ENCODE peak calls at places on chromosomes 11 and 22, in eight cellular contexts. E, O, L, Z, C, G, V and Q are unnamed samples. For H3K4me1, the result is how much of the 10 kb centered on the place peaks cover.

GRCh38 chr11:23398052-23398451 is 537.8 kb upstream of the CCDC179 start:
- DNase-seq in E (no peak), O (no peak), L (no peak), Z (no peak), C (no peak), G (no peak), V (no peak), Q (no peak)

GRCh38 chr11:12981879-12982531 is 27.1 kb upstream of the RASSF10 start:
- DNase-seq in E (no peak), O (no peak), L (no peak), Z (no peak), C (no peak), G (no peak), V (peak), Q (no peak)

GRCh38 chr11:66720223-66720898 is 8.7 kb downstream of the SPTBN2 start:
- DNase-seq in E (no peak), O (peak), L (peak), Z (no peak), C (peak), G (peak), V (peak), Q (no peak)

GRCh38 chr11:9906043-9906791 is 242.3 kb downstream of the SWAP70 start:
- DNase-seq in E (no peak), O (no peak), L (no peak), Z (no peak), C (peak), G (peak), V (peak), Q (no peak)

GRCh38 chr11:12249590-12250260 is 127.6 kb upstream of the PARVA start:
- DNase-seq in E (no peak), O (peak), L (peak), Z (no peak), C (no peak), G (no peak), V (no peak), Q (no peak)

GRCh38 chr11:31855466-31855865 is 44.3 kb upstream of the PAX6 start:
- DNase-seq in E (no peak), O (no peak), L (no peak), Z (no peak), C (no peak), G (no peak), V (no peak), Q (no peak)

GRCh38 chr22:23598805-23599518 is 18.9 kb upstream of the IGLL1 start:
- DNase-seq in E (no peak), O (no peak), L (no peak), Z (no peak), C (no peak), G (no peak), V (no peak), Q (no peak)

GRCh38 chr22:35443790-35444684 is 44.1 kb downstream of the MCM5 start:
- DNase-seq in E (no peak), O (no peak), L (no peak), Z (no peak), C (no peak), G (no peak), V (no peak), Q (no peak)

GRCh38 chr11:3153291-3153861 is 11.7 kb downstream of the OSBPL5 start:
- DNase-seq in E (peak), O (peak), L (no peak), Z (peak), C (no peak), G (no peak), V (peak), Q (no peak)

GRCh38 chr11:45238724-45239123 is 47.4 kb downstream of the SYT13 start:
- DNase-seq in E (no peak), O (no peak), L (no peak), Z (no peak), C (peak), G (no peak), V (peak), Q (no peak)

GRCh38 chr11:125343086-125343731 is 152.9 kb downstream of the FEZ1 start:
- DNase-seq in E (no peak), O (no peak), L (no peak), Z (no peak), C (no peak), G (no peak), V (no peak), Q (no peak)

GRCh38 chr11:125344846-125345705 is 151.0 kb downstream of the FEZ1 start:
- DNase-seq in E (no peak), O (no peak), L (no peak), Z (no peak), C (no peak), G (no peak), V (no peak), Q (no peak)

GRCh38 chr11:125342281-125342980 is 153.6 kb downstream of the FEZ1 start:
- DNase-seq in E (no peak), O (no peak), L (no peak), Z (no peak), C (no peak), G (no peak), V (no peak), Q (no peak)

GRCh38 chr11:125341676-125342075 is 154.4 kb downstream of the FEZ1 start:
- DNase-seq in E (no peak), O (no peak), L (no peak), Z (no peak), C (no peak), G (no peak), V (no peak), Q (no peak)

GRCh38 chr11:125343732-125344131 is 152.3 kb downstream of the FEZ1 start:
- DNase-seq in E (no peak), O (no peak), L (no peak), Z (no peak), C (no peak), G (no peak), V (peak), Q (no peak)
- H3K4me1 ChIP-seq in E (under half), O (under half), L (under half), Z (under half), C (under half), G (under half), V (under half), Q (under half)

DNA sequence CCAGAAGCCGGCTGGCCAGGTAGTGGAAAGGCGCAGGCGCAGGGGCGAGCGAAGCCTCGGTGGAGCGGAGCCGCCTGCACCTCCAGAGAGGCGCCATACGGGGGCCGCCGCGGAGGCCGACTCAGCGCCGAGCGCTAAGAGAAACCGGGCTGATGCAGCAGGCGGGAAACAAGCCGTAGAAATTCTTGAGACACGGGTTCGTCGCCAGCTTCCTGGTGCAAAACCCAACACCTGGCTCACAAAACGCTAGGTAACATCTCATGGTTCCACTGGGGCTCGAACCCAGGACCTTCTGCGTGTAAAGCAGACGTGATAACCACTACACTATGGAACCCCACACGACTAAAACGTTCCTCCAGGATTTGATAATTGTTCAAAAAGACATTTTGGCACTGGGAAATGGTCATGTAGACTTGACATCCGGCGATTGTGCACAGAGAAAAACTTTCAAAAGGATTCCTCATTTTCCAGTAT is 39.1 kb downstream of the OR4D9 start:
- DNase-seq in E (peak), O (peak), L (peak), Z (peak), C (peak), G (peak), V (peak), Q (peak)
- TF ChIP-seq CTCF in E (peak), O (peak), L (peak), Z (peak), C (no peak), G (no peak), V (peak), Q (peak)

GRCh38 chr11:61964941-61965282 is 2.5 kb downstream of the FTH1 start:
- DNase-seq in E (no peak), O (no peak), L (no peak), Z (no peak), C (no peak), G (no peak), V (no peak), Q (no peak)

GRCh38 chr11:61961570-61962212 is 5.7 kb downstream of the FTH1 start:
- DNase-seq in E (peak), O (no peak), L (peak), Z (no peak), C (peak), G (no peak), V (no peak), Q (no peak)

GRCh38 chr11:61963016-61963281 is 4.5 kb downstream of the FTH1 start:
- DNase-seq in E (no peak), O (no peak), L (peak), Z (no peak), C (no peak), G (no peak), V (peak), Q (no peak)

GRCh38 chr11:61962213-61963015 is 5.0 kb downstream of the FTH1 start:
- DNase-seq in E (no peak), O (no peak), L (peak), Z (no peak), C (peak), G (no peak), V (no peak), Q (no peak)

GRCh38 chr11:61963282-61964057 is 4.0 kb downstream of the FTH1 start:
- DNase-seq in E (peak), O (peak), L (peak), Z (no peak), C (no peak), G (no peak), V (peak), Q (no peak)
- TF ChIP-seq POLR2A in E (no peak), O (no peak), L (peak), Z (peak), C (peak), G (peak), V (peak), Q (no peak)

GRCh38 chr11:62017878-62018642 is 50.6 kb upstream of the FTH1 start:
- DNase-seq in E (no peak), O (peak), L (no peak), Z (no peak), C (no peak), G (no peak), V (no peak), Q (no peak)

GRCh38 chr11:62014158-62014476 is 46.7 kb upstream of the FTH1 start:
- DNase-seq in E (no peak), O (no peak), L (no peak), Z (no peak), C (no peak), G (no peak), V (no peak), Q (no peak)

GRCh38 chr11:62012451-62013265 is 45.2 kb upstream of the FTH1 start:
- DNase-seq in E (no peak), O (no peak), L (no peak), Z (no peak), C (peak), G (no peak), V (peak), Q (no peak)

GRCh38 chr11:62013266-62014157 is 46.1 kb upstream of the FTH1 start:
- DNase-seq in E (no peak), O (no peak), L (no peak), Z (no peak), C (no peak), G (no peak), V (no peak), Q (no peak)

DNA sequence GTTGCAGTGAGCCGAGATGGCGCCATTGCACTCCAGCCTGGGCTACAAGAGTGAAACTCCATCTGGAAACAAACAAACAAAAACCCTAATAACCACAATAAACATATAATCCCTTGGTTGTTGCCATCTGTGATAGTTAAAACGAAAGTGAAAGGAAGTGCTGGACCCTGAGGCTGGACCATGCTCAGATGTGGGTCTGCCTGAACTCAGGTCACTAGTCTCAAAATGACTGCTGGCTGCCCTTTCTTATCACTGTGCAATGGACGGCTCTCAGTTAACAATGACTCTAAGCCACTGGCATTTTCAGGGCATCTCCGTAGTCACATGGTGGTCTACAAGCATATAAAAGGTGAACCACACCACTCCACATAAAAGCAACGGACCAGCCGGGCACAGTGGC is 48.2 kb upstream of the FTH1 start:
- DNase-seq in E (no peak), O (no peak), L (no peak), Z (no peak), C (no peak), G (no peak), V (no peak), Q (no peak)
- H3K4me1 ChIP-seq in E (under half), O (under half), L (under half), Z (under half), C (under half), G (under half), V (under half), Q (under half)